ENCODE peak calls at places on chromosomes 4 and X, in seven cellular contexts. One of them, this sample, is unnamed.
A peak's percentile ranks its signal among the peaks of the same experiment; 100 is the strongest.

GRCh38 chrX:128754130-128754529 is 701.9 kb upstream of the ACTRT1 start:
- DNase-seq in naive thymus-derived CD4-positive, alpha-beta T cell: no peak
- DNase-seq in GM06990: no peak
- DNase-seq in stomach: no peak
- DNase-seq in testis: no peak
- DNase-seq in right atrium auricular region: no peak
- DNase-seq in GM23338: peak; percentile 58
- DNase-seq in this sample: no peak

GRCh38 chrX:129653985-129654651 is 638 bp downstream of the APLN start:
- DNase-seq in naive thymus-derived CD4-positive, alpha-beta T cell: no peak
- DNase-seq in GM06990: no peak
- DNase-seq in stomach: peak; percentile 40
- DNase-seq in testis: peak; percentile 25
- DNase-seq in right atrium auricular region: peak; percentile 57
- DNase-seq in GM23338: peak; percentile 19
- DNase-seq in this sample: peak; percentile 69

GRCh38 chrX:150683536-150684146 is 9.6 kb upstream of the MTMR1 start:
- DNase-seq in naive thymus-derived CD4-positive, alpha-beta T cell: no peak
- DNase-seq in GM06990: no peak
- DNase-seq in stomach: no peak
- DNase-seq in testis: no peak
- DNase-seq in right atrium auricular region: no peak
- DNase-seq in GM23338: peak; percentile 79
- DNase-seq in this sample: peak; percentile 36

GRCh38 chrX:134338527-134338926 is 101.5 kb downstream of the CCDC160 start:
- DNase-seq in naive thymus-derived CD4-positive, alpha-beta T cell: no peak
- DNase-seq in GM06990: no peak
- DNase-seq in stomach: no peak
- DNase-seq in testis: no peak
- DNase-seq in right atrium auricular region: no peak
- DNase-seq in GM23338: no peak
- DNase-seq in this sample: no peak

GRCh38 chrX:2500681-2501151 is at the start of the genes DHRSX and ZBED1:
- DNase-seq in naive thymus-derived CD4-positive, alpha-beta T cell: peak; percentile 43
- DNase-seq in GM06990: peak; percentile 72
- DNase-seq in stomach: peak; percentile 51
- DNase-seq in testis: no peak
- DNase-seq in right atrium auricular region: no peak
- DNase-seq in GM23338: no peak
- DNase-seq in this sample: peak; percentile 9

GRCh38 chr4:2416564-2417195 is 1.8 kb downstream of the ZFYVE28 start:
- DNase-seq in naive thymus-derived CD4-positive, alpha-beta T cell: no peak
- DNase-seq in GM06990: peak; percentile 31
- DNase-seq in stomach: peak; percentile 45
- DNase-seq in testis: peak; percentile 52
- DNase-seq in right atrium auricular region: no peak
- DNase-seq in GM23338: peak; percentile 85
- DNase-seq in this sample: peak; percentile 34

GRCh38 chr4:146333187-146333894 is 119.0 kb downstream of the REELD1 start:
- DNase-seq in naive thymus-derived CD4-positive, alpha-beta T cell: no peak
- DNase-seq in GM06990: peak; percentile 26
- DNase-seq in stomach: no peak
- DNase-seq in testis: no peak
- DNase-seq in right atrium auricular region: no peak
- DNase-seq in GM23338: no peak
- DNase-seq in this sample: no peak

GRCh38 chrX:9071031-9071650 is 37.2 kb upstream of the FAM9B start:
- DNase-seq in naive thymus-derived CD4-positive, alpha-beta T cell: no peak
- DNase-seq in GM06990: no peak
- DNase-seq in stomach: no peak
- DNase-seq in testis: no peak
- DNase-seq in right atrium auricular region: no peak
- DNase-seq in GM23338: no peak
- DNase-seq in this sample: no peak

GRCh38 chrX:103376118-103376978 is at the start of gene BEX3:
- DNase-seq in naive thymus-derived CD4-positive, alpha-beta T cell: no peak
- DNase-seq in GM06990: peak; percentile 11
- DNase-seq in stomach: peak; percentile 66
- DNase-seq in testis: peak; percentile 68
- DNase-seq in right atrium auricular region: no peak
- DNase-seq in GM23338: peak; percentile 81
- DNase-seq in this sample: peak; percentile 57

GRCh38 chr4:105140684-105141490 is 5.8 kb upstream of the TET2 start:
- DNase-seq in naive thymus-derived CD4-positive, alpha-beta T cell: no peak
- DNase-seq in GM06990: no peak
- DNase-seq in stomach: no peak
- DNase-seq in testis: peak; percentile 33
- DNase-seq in right atrium auricular region: no peak
- DNase-seq in GM23338: peak; percentile 68
- DNase-seq in this sample: peak; percentile 34

GRCh38 chrX:39484669-39485068 is 613.1 kb downstream of the BCOR start:
- DNase-seq in naive thymus-derived CD4-positive, alpha-beta T cell: no peak
- DNase-seq in GM06990: no peak
- DNase-seq in stomach: no peak
- DNase-seq in testis: no peak
- DNase-seq in right atrium auricular region: no peak
- DNase-seq in GM23338: no peak
- DNase-seq in this sample: no peak

GRCh38 chr4:85780664-85781063 is 305.7 kb downstream of the ARHGAP24 start:
- DNase-seq in naive thymus-derived CD4-positive, alpha-beta T cell: no peak
- DNase-seq in GM06990: no peak
- DNase-seq in stomach: no peak
- DNase-seq in testis: no peak
- DNase-seq in right atrium auricular region: no peak
- DNase-seq in GM23338: no peak
- DNase-seq in this sample: no peak

GRCh38 chrX:37746268-37746931 is 33.5 kb upstream of the CYBB start:
- DNase-seq in naive thymus-derived CD4-positive, alpha-beta T cell: no peak
- DNase-seq in GM06990: peak; percentile 48
- DNase-seq in stomach: no peak
- DNase-seq in testis: no peak
- DNase-seq in right atrium auricular region: no peak
- DNase-seq in GM23338: no peak
- DNase-seq in this sample: no peak

GRCh38 chr4:90226734-90227133 is 99.5 kb downstream of the CCSER1 start:
- DNase-seq in naive thymus-derived CD4-positive, alpha-beta T cell: no peak
- DNase-seq in GM06990: no peak
- DNase-seq in stomach: no peak
- DNase-seq in testis: no peak
- DNase-seq in right atrium auricular region: no peak
- DNase-seq in GM23338: no peak
- DNase-seq in this sample: peak; percentile 45

GRCh38 chrX:104098151-104098808 is 14.0 kb upstream of the ZCCHC18 start:
- DNase-seq in naive thymus-derived CD4-positive, alpha-beta T cell: no peak
- DNase-seq in GM06990: no peak
- DNase-seq in stomach: peak; percentile 43
- DNase-seq in testis: peak; percentile 48
- DNase-seq in right atrium auricular region: no peak
- DNase-seq in GM23338: peak; percentile 69
- DNase-seq in this sample: peak; percentile 74

GRCh38 chrX:112820364-112821308 is 20.0 kb downstream of the AMOT start:
- DNase-seq in naive thymus-derived CD4-positive, alpha-beta T cell: no peak
- DNase-seq in GM06990: no peak
- DNase-seq in stomach: no peak
- DNase-seq in testis: no peak
- DNase-seq in right atrium auricular region: no peak
- DNase-seq in GM23338: no peak
- DNase-seq in this sample: no peak

GRCh38 chrX:83416273-83416672 is 91.8 kb upstream of the POU3F4 start:
- DNase-seq in naive thymus-derived CD4-positive, alpha-beta T cell: no peak
- DNase-seq in GM06990: no peak
- DNase-seq in stomach: no peak
- DNase-seq in testis: peak; percentile 23
- DNase-seq in right atrium auricular region: no peak
- DNase-seq in GM23338: peak; percentile 1
- DNase-seq in this sample: no peak

GRCh38 chr4:150280975-150281374 is 202.7 kb downstream of the DCLK2 start:
- DNase-seq in naive thymus-derived CD4-positive, alpha-beta T cell: no peak
- DNase-seq in GM06990: no peak
- DNase-seq in stomach: no peak
- DNase-seq in testis: no peak
- DNase-seq in right atrium auricular region: no peak
- DNase-seq in GM23338: no peak
- DNase-seq in this sample: no peak

GRCh38 chr4:20403317-20403716 is 151.6 kb downstream of the SLIT2 start:
- DNase-seq in naive thymus-derived CD4-positive, alpha-beta T cell: no peak
- DNase-seq in GM06990: no peak
- DNase-seq in stomach: no peak
- DNase-seq in testis: no peak
- DNase-seq in right atrium auricular region: no peak
- DNase-seq in GM23338: no peak
- DNase-seq in this sample: no peak

GRCh38 chr4:154491731-154492249 is at the start of gene DCHS2:
- DNase-seq in naive thymus-derived CD4-positive, alpha-beta T cell: no peak
- DNase-seq in GM06990: peak; percentile 29
- DNase-seq in stomach: no peak
- DNase-seq in testis: no peak
- DNase-seq in right atrium auricular region: no peak
- DNase-seq in GM23338: peak; percentile 80
- DNase-seq in this sample: peak; percentile 85

GRCh38 chr4:48237996-48238645 is 31.5 kb downstream of the TEC start:
- DNase-seq in naive thymus-derived CD4-positive, alpha-beta T cell: no peak
- DNase-seq in GM06990: no peak
- DNase-seq in stomach: no peak
- DNase-seq in testis: no peak
- DNase-seq in right atrium auricular region: no peak
- DNase-seq in GM23338: no peak
- DNase-seq in this sample: no peak

GRCh38 chr4:108169639-108170038 is 907 bp upstream of the LEF1 start:
- DNase-seq in naive thymus-derived CD4-positive, alpha-beta T cell: no peak
- DNase-seq in GM06990: no peak
- DNase-seq in stomach: no peak
- DNase-seq in testis: no peak
- DNase-seq in right atrium auricular region: no peak
- DNase-seq in GM23338: no peak
- DNase-seq in this sample: no peak

GRCh38 chrX:17495052-17495451 is 120.1 kb downstream of the NHS start:
- DNase-seq in naive thymus-derived CD4-positive, alpha-beta T cell: no peak
- DNase-seq in GM06990: no peak
- DNase-seq in stomach: no peak
- DNase-seq in testis: no peak
- DNase-seq in right atrium auricular region: no peak
- DNase-seq in GM23338: no peak
- DNase-seq in this sample: no peak

GRCh38 chr4:103046416-103047290 is 27.1 kb upstream of the SLC9B1 start:
- DNase-seq in naive thymus-derived CD4-positive, alpha-beta T cell: no peak
- DNase-seq in GM06990: peak; percentile 8
- DNase-seq in stomach: peak; percentile 30
- DNase-seq in testis: peak; percentile 26
- DNase-seq in right atrium auricular region: no peak
- DNase-seq in GM23338: peak; percentile 84
- DNase-seq in this sample: peak; percentile 66

GRCh38 chrX:44261286-44261685 is 82.2 kb downstream of the EFHC2 start:
- DNase-seq in naive thymus-derived CD4-positive, alpha-beta T cell: no peak
- DNase-seq in GM06990: no peak
- DNase-seq in stomach: no peak
- DNase-seq in testis: no peak
- DNase-seq in right atrium auricular region: no peak
- DNase-seq in GM23338: no peak
- DNase-seq in this sample: no peak

GRCh38 chr4:143699331-143700059 is 980 bp downstream of the FREM3 start:
- DNase-seq in naive thymus-derived CD4-positive, alpha-beta T cell: no peak
- DNase-seq in GM06990: peak; percentile 3
- DNase-seq in stomach: no peak
- DNase-seq in testis: no peak
- DNase-seq in right atrium auricular region: no peak
- DNase-seq in GM23338: peak; percentile 41
- DNase-seq in this sample: no peak
- H3K27me3 ChIP-seq in naive thymus-derived CD4-positive, alpha-beta T cell: no peaks in the 10 kb centered on the region
- H3K27me3 ChIP-seq in GM06990: no peaks in the 10 kb centered on the region
- H3K27me3 ChIP-seq in stomach: peaks cover 7% of the 10 kb centered on the region
- H3K27me3 ChIP-seq in testis: no peaks in the 10 kb centered on the region
- H3K27me3 ChIP-seq in right atrium auricular region: peaks cover 4% of the 10 kb centered on the region
- H3K27me3 ChIP-seq in GM23338: peaks cover 50% of the 10 kb centered on the region
- H3K27me3 ChIP-seq in this sample: peaks cover 46% of the 10 kb centered on the region

GRCh38 chrX:153411988-153412574 is 809 bp downstream of the ZFP92 start:
- DNase-seq in naive thymus-derived CD4-positive, alpha-beta T cell: no peak
- DNase-seq in GM06990: no peak
- DNase-seq in stomach: no peak
- DNase-seq in testis: no peak
- DNase-seq in right atrium auricular region: no peak
- DNase-seq in GM23338: no peak
- DNase-seq in this sample: peak; percentile 18

GRCh38 chrX:153411255-153411987 is at the start of gene ZFP92:
- DNase-seq in naive thymus-derived CD4-positive, alpha-beta T cell: peak; percentile 24
- DNase-seq in GM06990: peak; percentile 70
- DNase-seq in stomach: peak; percentile 28
- DNase-seq in testis: no peak
- DNase-seq in right atrium auricular region: no peak
- DNase-seq in GM23338: peak; percentile 19
- DNase-seq in this sample: no peak

GRCh38 chrX:153414838-153415552 is 3.7 kb downstream of the ZFP92 start:
- DNase-seq in naive thymus-derived CD4-positive, alpha-beta T cell: no peak
- DNase-seq in GM06990: no peak
- DNase-seq in stomach: no peak
- DNase-seq in testis: no peak
- DNase-seq in right atrium auricular region: no peak
- DNase-seq in GM23338: no peak
- DNase-seq in this sample: no peak

GRCh38 chrX:153412746-153413720 is 1.8 kb downstream of the ZFP92 start:
- DNase-seq in naive thymus-derived CD4-positive, alpha-beta T cell: no peak
- DNase-seq in GM06990: no peak
- DNase-seq in stomach: no peak
- DNase-seq in testis: no peak
- DNase-seq in right atrium auricular region: no peak
- DNase-seq in GM23338: no peak
- DNase-seq in this sample: no peak

GRCh38 chrX:153413731-153414130 is 2.5 kb downstream of the ZFP92 start:
- DNase-seq in naive thymus-derived CD4-positive, alpha-beta T cell: no peak
- DNase-seq in GM06990: no peak
- DNase-seq in stomach: no peak
- DNase-seq in testis: no peak
- DNase-seq in right atrium auricular region: no peak
- DNase-seq in GM23338: no peak
- DNase-seq in this sample: no peak
- H3K27me3 ChIP-seq in naive thymus-derived CD4-positive, alpha-beta T cell: no peaks in the 10 kb centered on the region
- H3K27me3 ChIP-seq in GM06990: no peaks in the 10 kb centered on the region
- H3K27me3 ChIP-seq in stomach: no peaks in the 10 kb centered on the region
- H3K27me3 ChIP-seq in testis: no peaks in the 10 kb centered on the region
- H3K27me3 ChIP-seq in right atrium auricular region: no peaks in the 10 kb centered on the region
- H3K27me3 ChIP-seq in GM23338: peaks cover 19% of the 10 kb centered on the region
- H3K27me3 ChIP-seq in this sample: peaks cover 11% of the 10 kb centered on the region

DNA sequence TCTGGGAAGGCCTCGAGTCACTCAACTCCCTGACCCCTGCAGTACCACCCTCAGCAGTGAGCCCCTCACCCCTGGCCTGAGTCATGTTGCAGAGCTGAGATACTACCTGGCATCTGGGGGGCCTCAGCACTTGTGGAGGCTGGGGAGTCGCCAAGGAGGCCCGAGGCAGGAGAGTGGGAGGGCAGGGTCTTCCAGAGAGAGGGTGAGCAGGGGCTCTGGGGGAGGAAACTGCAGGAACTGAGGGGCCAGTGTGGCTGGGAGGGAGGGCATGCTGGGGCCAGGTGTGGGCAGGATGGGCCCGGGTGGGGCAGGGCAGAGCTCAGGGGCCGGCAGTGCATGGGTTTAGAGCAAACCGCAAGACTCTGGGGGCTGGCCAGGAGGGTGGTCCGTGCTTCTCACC is 59.7 kb downstream of the SORCS2 start:
- DNase-seq in naive thymus-derived CD4-positive, alpha-beta T cell: no peak
- DNase-seq in GM06990: no peak
- DNase-seq in stomach: no peak
- DNase-seq in testis: no peak
- DNase-seq in right atrium auricular region: no peak
- DNase-seq in GM23338: no peak
- DNase-seq in this sample: no peak
- H3K27me3 ChIP-seq in naive thymus-derived CD4-positive, alpha-beta T cell: no peaks in the 10 kb centered on the region
- H3K27me3 ChIP-seq in GM06990: no peaks in the 10 kb centered on the region
- H3K27me3 ChIP-seq in stomach: no peaks in the 10 kb centered on the region
- H3K27me3 ChIP-seq in testis: no peaks in the 10 kb centered on the region
- H3K27me3 ChIP-seq in right atrium auricular region: no peaks in the 10 kb centered on the region
- H3K27me3 ChIP-seq in GM23338: no peaks in the 10 kb centered on the region
- H3K27me3 ChIP-seq in this sample: peaks cover 4% of the 10 kb centered on the region

GRCh38 chrX:70043685-70044084 is 6.1 kb downstream of the AWAT2 start:
- DNase-seq in naive thymus-derived CD4-positive, alpha-beta T cell: no peak
- DNase-seq in GM06990: no peak
- DNase-seq in stomach: no peak
- DNase-seq in testis: no peak
- DNase-seq in right atrium auricular region: no peak
- DNase-seq in GM23338: peak; percentile 20
- DNase-seq in this sample: no peak
- H3K27me3 ChIP-seq in naive thymus-derived CD4-positive, alpha-beta T cell: no peaks in the 10 kb centered on the region
- H3K27me3 ChIP-seq in GM06990: no peaks in the 10 kb centered on the region
- H3K27me3 ChIP-seq in stomach: no peaks in the 10 kb centered on the region
- H3K27me3 ChIP-seq in testis: no peaks in the 10 kb centered on the region
- H3K27me3 ChIP-seq in right atrium auricular region: no peaks in the 10 kb centered on the region
- H3K27me3 ChIP-seq in GM23338: no peaks in the 10 kb centered on the region
- H3K27me3 ChIP-seq in this sample: no peaks in the 10 kb centered on the region

This sample was measured in HAP-1.